ENCODE peak calls at places on chromosomes 2 and 18, in four cellular contexts. F is bronchial epithelial cell, H is breast epithelium, T is AG04450. J is an unnamed sample.

GRCh38 chr2:33712674-33713073 is 113.6 kb upstream of the FAM98A start:
- DNase-seq in H (no peak), T (no peak), F (no peak), J (no peak)

GRCh38 chr2:205296959-205297358 is 385.3 kb upstream of the NRP2 start:
- DNase-seq in F (no peak), T (no peak), H (no peak), J (no peak)

GRCh38 chr2:205510345-205510744 is 172.0 kb upstream of the NRP2 start:
- DNase-seq in T (no peak), H (no peak), F (no peak), J (no peak)

GRCh38 chr18:304887-305529 is 37.2 kb upstream of the THOC1 start:
- DNase-seq in F (no peak), H (no peak), T (no peak), J (no peak)

GRCh38 chr2:47201224-47201623 is 46.1 kb upstream of the STPG4 start:
- DNase-seq in T (no peak), F (no peak), H (no peak), J (no peak)

GRCh38 chr2:145220496-145220895 is 700.6 kb upstream of the ZEB2 start:
- DNase-seq in H (no peak), F (no peak), T (no peak), J (peak)

GRCh38 chr2:202408546-202409140 is 32.5 kb downstream of the BMPR2 start:
- DNase-seq in F (peak), H (no peak), T (no peak), J (no peak)

GRCh38 chr18:58241877-58242276 is 197.9 kb downstream of the NEDD4L start:
- DNase-seq in T (peak), F (peak), H (no peak), J (peak)

GRCh38 chr2:102050854-102051391 is 59.2 kb downstream of the IL1R2 start:
- DNase-seq in T (no peak), F (no peak), H (peak), J (peak)

GRCh38 chr2:239959059-239959971 is 65.8 kb downstream of the NDUFA10 start:
- DNase-seq in T (no peak), H (no peak), F (no peak), J (no peak)

GRCh38 chr2:16662440-16662839 is 3.2 kb downstream of the CYRIA start:
- DNase-seq in F (peak), H (no peak), T (no peak), J (peak)

GRCh38 chr2:231321556-231322334 is 73.8 kb upstream of the B3GNT7 start:
- DNase-seq in T (no peak), H (no peak), F (no peak), J (no peak)

DNA sequence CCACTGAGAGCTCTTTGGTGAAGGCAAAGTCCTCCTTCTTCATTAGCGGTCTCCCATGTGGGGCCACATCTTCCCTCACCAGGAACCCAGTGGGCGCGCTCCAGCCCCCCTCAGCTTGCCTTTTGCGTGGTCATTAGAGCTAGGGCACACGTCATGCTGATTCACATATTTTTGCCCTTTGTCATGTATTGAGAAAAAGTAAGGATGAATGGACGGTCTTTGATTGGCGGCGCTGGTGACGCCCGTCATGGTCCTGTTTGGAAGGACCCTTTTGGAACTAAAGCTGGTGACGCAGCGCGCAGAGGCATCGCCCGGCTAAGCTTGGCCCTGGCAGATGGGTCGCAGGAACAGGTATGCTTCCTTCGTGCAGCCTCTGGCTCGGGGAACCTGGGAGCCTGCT is 3.1 kb downstream of the SLC14A1 start:
- DNase-seq in H (no peak), T (no peak), F (no peak), J (peak)
- H3K4me3 ChIP-seq in H (no peak), T (no peak), F (no peak), J (no peak)

DNA sequence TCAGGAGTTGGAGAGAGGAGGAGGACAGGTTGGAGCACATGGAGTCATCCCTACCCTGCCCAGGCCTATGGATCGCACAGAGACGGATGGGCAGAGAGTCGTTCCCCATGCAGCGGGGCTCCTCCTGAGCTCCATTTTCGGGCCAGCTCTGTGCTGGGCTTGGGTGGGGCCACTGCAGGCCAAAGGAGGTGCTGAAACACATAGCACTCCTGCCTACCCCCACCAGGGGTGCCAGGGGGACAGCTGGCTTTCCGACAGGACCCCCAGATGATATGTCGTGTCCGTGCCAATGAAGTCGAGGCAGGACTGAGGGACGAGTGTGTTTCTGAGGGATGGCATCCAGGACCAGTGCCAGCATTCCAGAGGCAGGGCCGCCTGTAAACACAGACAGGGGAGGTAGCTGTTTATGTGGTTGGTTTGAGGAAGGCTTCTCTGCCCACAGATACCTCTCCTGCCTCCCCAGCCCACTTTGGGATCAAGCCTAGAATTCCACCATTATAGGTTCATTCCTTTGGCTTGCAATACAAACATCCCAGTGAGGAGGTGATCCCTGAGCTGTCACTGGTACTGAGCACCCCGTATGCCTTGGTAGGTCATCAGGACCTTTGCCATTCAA is 116.6 kb downstream of the GLI2 start:
- DNase-seq in F (no peak), T (no peak), H (no peak), J (no peak)
- TF ChIP-seq CTCF in F (no peak), T (peak), H (no peak), J (no peak)

DNA sequence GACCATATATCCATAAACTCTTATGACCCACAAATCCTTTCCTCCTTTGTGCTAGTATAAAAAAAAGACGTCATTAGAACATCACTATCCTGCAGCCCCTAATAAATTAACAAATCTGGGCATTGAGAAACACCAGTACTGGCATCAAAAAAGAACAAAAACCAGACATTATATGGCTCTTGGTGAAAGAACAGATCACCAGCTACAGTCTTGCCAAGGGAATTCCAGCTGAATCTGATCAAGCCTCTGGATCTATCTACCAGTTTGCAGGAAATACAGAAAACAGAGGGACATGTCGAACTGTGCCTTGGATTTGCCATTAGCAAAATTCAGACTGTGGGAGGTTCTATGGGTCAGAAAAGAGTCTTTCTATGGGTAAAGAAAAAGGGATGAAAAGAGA is 93.7 kb upstream of the DDX18 start:
- DNase-seq in T (no peak), H (no peak), F (no peak), J (no peak)
- H3K4me3 ChIP-seq in T (no peak), H (no peak), F (no peak), J (no peak)

GRCh38 chr2:45093181-45093580 is 83.9 kb upstream of the SIX2 start:
- DNase-seq in F (no peak), H (no peak), T (no peak), J (no peak)
- TF ChIP-seq CTCF in F (no peak), H (no peak), T (no peak), J (no peak)

DNA sequence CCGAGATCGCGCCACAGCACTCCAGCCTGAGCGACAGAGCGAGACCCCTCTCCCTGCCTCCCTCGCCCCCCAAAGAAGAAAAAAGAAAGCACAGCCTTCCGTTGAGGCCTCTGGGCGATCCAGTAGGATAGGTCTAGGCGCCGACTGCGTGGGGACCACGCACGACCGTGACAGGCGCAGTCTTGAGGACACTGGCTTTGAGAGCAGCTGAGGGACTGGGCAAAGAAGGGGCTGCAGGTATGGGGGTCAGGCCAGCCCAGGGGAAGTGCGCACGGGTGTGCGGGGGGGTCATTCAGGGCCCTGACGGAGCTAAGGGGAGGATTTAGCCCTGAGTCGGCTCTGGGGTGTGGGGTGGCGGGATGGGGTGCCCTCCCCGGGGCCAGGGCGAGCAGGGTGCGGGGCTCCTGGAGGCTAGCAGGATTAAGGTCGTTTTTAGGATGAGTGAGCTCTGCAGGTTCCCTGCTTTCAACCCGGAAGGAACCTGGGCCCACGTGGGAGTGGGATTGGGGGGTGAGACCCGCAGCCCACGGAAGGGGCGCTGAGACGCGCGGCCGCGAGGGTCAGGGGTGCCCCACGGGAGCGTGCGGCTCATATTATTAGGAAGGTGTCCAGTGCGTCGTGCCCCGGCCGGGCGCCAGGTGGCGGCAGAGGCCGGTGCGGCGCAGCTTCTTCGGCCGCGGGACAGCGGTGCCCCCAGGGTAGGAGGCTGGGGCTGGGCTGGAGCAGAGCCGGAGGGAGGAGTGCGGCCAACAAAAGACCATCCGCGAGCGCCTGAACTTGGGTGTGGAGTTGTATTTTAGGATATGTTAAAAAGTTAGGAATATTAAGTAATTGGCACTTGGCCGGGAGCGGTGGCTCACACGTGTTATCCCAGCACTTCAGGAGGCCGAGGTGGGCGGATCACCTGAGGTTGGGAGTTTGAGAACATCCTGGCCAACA is 20.5 kb upstream of the ZNF236 start:
- DNase-seq in T (no peak), F (no peak), H (no peak), J (peak)
- H3K4me3 ChIP-seq in T (peak), F (peak), H (peak), J (peak)

DNA sequence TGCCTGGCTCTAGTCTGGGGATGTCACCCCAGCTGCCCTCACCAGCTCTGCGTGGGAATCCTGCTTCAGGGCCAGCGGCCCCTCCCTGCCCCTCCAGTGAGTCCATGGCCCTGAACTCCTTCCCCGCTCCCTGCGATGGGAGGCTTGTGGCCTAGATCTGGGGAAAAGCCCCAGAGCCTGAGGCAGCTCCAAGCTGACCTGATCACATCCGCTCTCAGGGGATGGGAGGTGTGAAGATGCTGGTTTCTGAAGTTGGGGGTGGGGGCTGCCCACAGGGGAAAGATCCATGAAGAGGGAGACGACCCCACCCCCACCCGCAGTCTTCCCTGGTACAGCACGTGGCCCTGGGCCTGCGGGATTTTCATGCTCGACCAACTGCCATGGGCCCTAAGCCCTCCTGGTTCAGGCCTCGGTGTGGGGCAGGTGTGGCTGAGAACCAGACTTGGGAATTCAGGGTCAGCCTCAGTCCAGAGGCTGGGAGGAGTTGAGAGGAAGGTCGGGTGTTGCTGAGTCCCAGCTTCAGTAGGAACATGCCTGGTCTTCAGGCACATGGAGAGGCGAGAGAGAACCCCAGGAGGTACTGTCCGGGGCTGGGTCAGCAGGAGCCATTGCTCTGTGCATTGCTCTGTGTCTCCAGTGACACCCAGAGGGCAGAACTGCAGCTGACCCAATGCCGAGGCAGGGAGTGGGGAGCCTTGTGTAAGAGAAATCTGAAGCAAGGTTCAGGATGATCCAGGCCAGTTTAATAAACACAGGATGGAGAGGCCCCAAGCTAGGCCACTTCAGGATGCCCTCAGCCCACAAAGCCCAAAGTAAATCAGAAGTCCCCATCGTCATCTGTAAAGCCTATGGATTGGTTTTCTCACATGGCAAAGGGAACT is 115.1 kb downstream of the CAPN13 start:
- DNase-seq in F (no peak), T (no peak), H (no peak), J (peak)
- TF ChIP-seq CTCF in F (peak), T (peak), H (no peak), J (peak)

GRCh38 chr2:104873689-104874054 is 19.8 kb downstream of the POU3F3 start:
- DNase-seq in T (no peak), H (no peak), F (no peak), J (no peak)
- H3K4me3 ChIP-seq in T (peak), H (peak), F (peak), J (no peak)

GRCh38 chr18:2655153-2655953 is at the start of gene SMCHD1:
- DNase-seq in T (no peak), H (peak), F (peak), J (peak)

GRCh38 chr18:2657788-2658458 is 2.4 kb downstream of the SMCHD1 start:
- DNase-seq in T (peak), F (peak), H (no peak), J (peak)

GRCh38 chr18:2655954-2656236 is 369 bp downstream of the SMCHD1 start:
- DNase-seq in T (no peak), H (peak), F (no peak), J (peak)

GRCh38 chr18:2657043-2657512 is 1.6 kb downstream of the SMCHD1 start:
- DNase-seq in H (no peak), T (no peak), F (no peak), J (no peak)

GRCh38 chr18:2656237-2657042 is 914 bp downstream of the SMCHD1 start:
- DNase-seq in H (peak), F (peak), T (no peak), J (peak)
- TF ChIP-seq CTCF in H (no peak), F (no peak), T (no peak), J (no peak)

DNA sequence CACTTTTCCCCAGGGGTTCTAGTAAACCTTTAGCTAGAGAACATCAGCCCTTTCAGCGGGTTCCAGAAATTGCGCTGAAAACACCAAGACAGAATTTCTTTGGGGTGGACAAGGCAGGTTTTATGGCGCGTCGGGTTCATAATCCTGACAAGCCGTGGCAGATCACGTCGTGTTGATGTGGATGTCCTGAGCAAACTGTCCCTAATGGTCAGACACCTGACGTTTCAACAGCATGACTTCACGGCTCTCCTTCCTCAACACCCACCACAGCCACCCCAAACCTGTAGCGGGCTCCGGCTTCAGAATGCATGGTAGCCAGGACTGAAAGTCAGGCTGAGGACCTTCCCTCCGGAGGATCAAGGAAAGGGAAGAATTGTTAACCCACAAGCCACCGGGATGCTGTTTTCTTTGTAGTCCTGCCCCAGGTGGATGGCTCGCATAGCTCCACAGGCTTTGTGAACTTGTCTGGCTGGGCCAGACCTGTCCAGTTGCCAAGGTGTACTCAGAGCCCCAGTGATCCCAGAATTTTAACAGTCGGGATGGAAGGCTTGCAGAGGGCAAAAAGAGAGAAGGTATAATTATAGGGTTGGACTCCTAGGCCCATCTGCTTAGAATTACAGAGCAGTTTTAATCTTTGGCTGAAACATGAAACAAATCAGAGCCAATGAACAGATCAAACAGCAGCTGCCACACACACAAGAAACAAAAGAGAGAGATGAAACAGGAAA is 1.5 kb downstream of the APCDD1 start:
- DNase-seq in H (no peak), F (no peak), T (no peak), J (no peak)
- H3K4me3 ChIP-seq in H (peak), F (no peak), T (no peak), J (no peak)

GRCh38 chr2:32043561-32043960 is 4.0 kb upstream of the DPY30 start:
- DNase-seq in T (no peak), H (no peak), F (no peak), J (no peak)

DNA sequence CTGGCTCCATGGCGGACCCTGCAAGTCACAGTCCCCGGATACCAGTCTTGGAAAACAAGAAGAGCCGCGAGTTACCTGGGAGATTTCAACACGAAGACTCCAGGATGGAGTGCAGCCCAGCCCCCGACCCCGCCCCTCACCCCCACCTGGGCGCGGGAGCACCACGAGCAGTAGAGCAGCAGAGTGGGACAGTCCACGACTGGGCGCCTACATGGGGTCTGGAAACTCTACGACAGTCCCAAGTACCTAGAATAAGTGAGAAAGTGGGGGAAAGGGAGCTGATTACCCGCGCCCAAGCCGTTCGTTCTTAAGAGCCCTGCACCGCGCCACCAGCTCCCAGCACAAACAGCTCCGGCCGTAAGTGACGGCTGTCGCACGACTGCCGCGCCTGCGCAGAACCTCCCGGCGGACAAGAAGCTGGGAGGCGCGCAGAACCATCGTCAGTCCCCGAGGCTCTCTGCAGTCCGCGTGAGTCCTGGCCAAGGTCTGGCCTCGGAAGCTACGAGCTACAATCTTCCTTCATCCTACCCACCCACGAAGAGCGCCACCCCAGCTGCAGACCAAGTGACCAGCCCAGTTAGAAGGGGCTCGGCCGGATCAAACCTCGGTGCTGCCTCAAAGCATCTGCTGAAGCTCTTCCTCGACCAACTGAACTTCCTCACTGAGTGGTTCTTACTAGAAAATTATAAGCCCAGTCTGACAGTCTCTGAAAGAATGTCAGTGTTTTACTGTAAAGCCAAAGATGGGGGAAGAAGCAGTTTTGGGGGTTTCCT is at the start of gene DPY30:
- DNase-seq in H (peak), T (peak), F (peak), J (peak)
- TF ChIP-seq CTCF in H (no peak), T (no peak), F (no peak), J (no peak)

J was measured in fibroblast of mammary gland.